ENCODE peak calls at places on chromosomes 16 and 17, in four cellular contexts. K is Peyer's patch, W is AG09309, X is breast epithelium. O is an unnamed sample.
A peak's percentile ranks its signal among the peaks of the same experiment; 100 is the strongest.

GRCh38 chr16:3243882-3244281 is 8.9 kb upstream of the ZNF200 start:
- DNase-seq in X (no peak), K (no peak), W (no peak), O (no peak)

GRCh38 chr17:42467889-42468288 is 9.2 kb downstream of the ATP6V0A1 start:
- DNase-seq in K (no peak), X (no peak), W (no peak), O (no peak)

GRCh38 chr16:82281544-82281943 is 111.5 kb upstream of the MPHOSPH6 start:
- DNase-seq in K (no peak), X (no peak), W (no peak), O (no peak)

GRCh38 chr17:57109393-57110151 is 24.5 kb downstream of the AKAP1 start:
- DNase-seq in K (no peak), W (no peak), X (no peak), O (no peak)

GRCh38 chr16:89084411-89084810 is 9.2 kb upstream of the ACSF3 start:
- DNase-seq in K (no peak), W (no peak), X (no peak), O (no peak)

GRCh38 chr16:10581507-10581906 is 1.1 kb upstream of the EMP2 start:
- DNase-seq in W (no peak), X (no peak), K (no peak), O (no peak)

GRCh38 chr17:73883175-73883574 is 238.9 kb upstream of the SDK2 start:
- DNase-seq in X (no peak), K (no peak), W (no peak), O (no peak)

GRCh38 chr17:47789611-47790520 is 31.7 kb downstream of the OSBPL7 start:
- DNase-seq in X (peak; percentile 59), W (no peak), K (peak; percentile 20), O (no peak)

GRCh38 chr17:75263051-75263450 is 1.4 kb downstream of the MRPS7 start:
- DNase-seq in W (no peak), X (no peak), K (no peak), O (no peak)

GRCh38 chr17:1947743-1948516 is 77.2 kb downstream of the RTN4RL1 start:
- DNase-seq in W (no peak), K (no peak), X (no peak), O (no peak)

GRCh38 chr17:51165680-51166197 is 472 bp upstream of the NME2 start:
- DNase-seq in X (no peak), K (peak; percentile 18), W (no peak), O (no peak)

GRCh38 chr17:48055531-48056245 is 7.5 kb downstream of the NFE2L1 start:
- DNase-seq in X (no peak), K (no peak), W (peak; percentile 91), O (no peak)

GRCh38 chr16:592518-593306 is 2.8 kb downstream of the RAB40C start:
- DNase-seq in X (no peak), W (no peak), K (no peak), O (no peak)

GRCh38 chr17:72726936-72727335 is 365.6 kb downstream of the SLC39A11 start:
- DNase-seq in K (peak; percentile 54), W (no peak), X (no peak), O (no peak)

GRCh38 chr16:67562918-67563707 is 787 bp downstream of the CTCF start:
- DNase-seq in K (peak; percentile 59), X (no peak), W (no peak), O (no peak)

GRCh38 chr17:62792122-62792800 is 15.9 kb downstream of the MARCHF10 start:
- DNase-seq in W (peak; percentile 90), X (no peak), K (no peak), O (peak; percentile 69)

GRCh38 chr16:30983898-30984610 is 953 bp upstream of the HSD3B7 start:
- DNase-seq in W (no peak), X (no peak), K (no peak), O (no peak)

GRCh38 chr16:79534143-79534542 is 66.4 kb downstream of the MAF start:
- DNase-seq in W (no peak), K (no peak), X (no peak), O (no peak)

GRCh38 chr17:61217878-61218437 is 181.7 kb upstream of the TBX2 start:
- DNase-seq in X (no peak), W (no peak), K (no peak), O (no peak)

GRCh38 chr16:72877374-72878028 is 170.4 kb downstream of the ZFHX3 start:
- DNase-seq in W (peak; percentile 57), K (no peak), X (no peak), O (peak; percentile 86)

GRCh38 chr17:21689604-21690003 is 2.7 kb upstream of the KCNJ18 start:
- DNase-seq in X (no peak), W (peak; percentile 49), K (no peak), O (no peak)

GRCh38 chr17:68576811-68577551 is 24.2 kb downstream of the FAM20A start:
- DNase-seq in X (no peak), K (no peak), W (no peak), O (peak; percentile 63)

GRCh38 chr16:4373909-4374742 is 2.5 kb downstream of the VASN start:
- DNase-seq in W (peak; percentile 98), X (no peak), K (peak; percentile 25), O (no peak)

GRCh38 chr16:4377573-4378146 is 6.0 kb downstream of the VASN start:
- DNase-seq in W (no peak), X (no peak), K (no peak), O (no peak)

GRCh38 chr16:4376126-4376819 is 4.6 kb downstream of the VASN start:
- DNase-seq in K (no peak), W (no peak), X (peak; percentile 71), O (no peak)

GRCh38 chr16:4376820-4377572 is 5.3 kb downstream of the VASN start:
- DNase-seq in K (no peak), X (no peak), W (no peak), O (no peak)

DNA sequence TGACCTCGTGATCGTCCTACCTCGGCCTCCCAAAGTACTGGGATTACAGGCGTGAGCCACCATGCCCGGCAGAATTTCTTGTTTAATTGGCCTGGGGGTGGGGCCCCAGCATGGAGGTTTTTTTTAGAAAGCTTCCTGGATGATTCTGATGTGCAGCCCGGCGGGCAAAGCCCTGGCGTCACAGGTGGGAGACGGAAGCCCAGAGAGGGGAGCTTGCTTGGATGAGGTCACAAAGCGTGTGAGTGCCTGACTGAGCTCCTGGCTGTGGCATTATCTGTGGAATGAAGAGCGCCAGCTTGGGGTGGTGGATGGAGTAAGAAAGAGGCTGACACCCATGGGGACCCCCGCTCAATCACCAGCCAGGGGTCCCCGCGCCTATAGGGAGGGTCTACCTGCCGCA is 4.1 kb downstream of the VASN start:
- DNase-seq in K (no peak), W (no peak), X (no peak), O (no peak)
- H3K4me3 ChIP-seq in K (no peak overlapping the region), W (peak overlapping the region; percentile 36), X (peak overlapping the region; percentile 53), O (peak overlapping the region; percentile 24)

GRCh38 chr17:67157732-67158639 is 87.0 kb downstream of the HELZ start:
- DNase-seq in K (no peak), X (no peak), W (no peak), O (no peak)
- TF ChIP-seq CTCF in K (no peak), X (peak; percentile 11), W (peak; percentile 41), O (peak; percentile 31)

GRCh38 chr16:50069060-50069459 is 3.3 kb downstream of the HEATR3 start:
- DNase-seq in X (no peak), W (no peak), K (no peak), O (no peak)

GRCh38 chr16:50066482-50067289 is 916 bp downstream of the HEATR3 start:
- DNase-seq in X (no peak), K (no peak), W (no peak), O (no peak)

GRCh38 chr16:50071075-50071671 is 5.4 kb downstream of the HEATR3 start:
- DNase-seq in W (no peak), K (no peak), X (no peak), O (no peak)

GRCh38 chr16:50067290-50067853 is 1.6 kb downstream of the HEATR3 start:
- DNase-seq in W (peak; percentile 46), X (no peak), K (no peak), O (peak; percentile 48)

GRCh38 chr16:50068550-50068949 is 2.8 kb downstream of the HEATR3 start:
- DNase-seq in K (no peak), X (no peak), W (no peak), O (no peak)
- H3K4me3 ChIP-seq in K (no peak overlapping the region), X (no peak overlapping the region), W (no peak overlapping the region), O (no peak overlapping the region)

GRCh38 chr16:9378876-9379275 is 287.4 kb downstream of the HAPSTR1 start:
- DNase-seq in K (no peak), W (no peak), X (no peak), O (no peak)

GRCh38 chr16:9370071-9370491 is 278.6 kb downstream of the HAPSTR1 start:
- DNase-seq in X (no peak), W (no peak), K (no peak), O (no peak)

GRCh38 chr16:9374076-9374475 is 282.6 kb downstream of the HAPSTR1 start:
- DNase-seq in K (no peak), X (no peak), W (no peak), O (no peak)

GRCh38 chr16:9371713-9372448 is 280.4 kb downstream of the HAPSTR1 start:
- DNase-seq in X (no peak), K (no peak), W (no peak), O (no peak)

DNA sequence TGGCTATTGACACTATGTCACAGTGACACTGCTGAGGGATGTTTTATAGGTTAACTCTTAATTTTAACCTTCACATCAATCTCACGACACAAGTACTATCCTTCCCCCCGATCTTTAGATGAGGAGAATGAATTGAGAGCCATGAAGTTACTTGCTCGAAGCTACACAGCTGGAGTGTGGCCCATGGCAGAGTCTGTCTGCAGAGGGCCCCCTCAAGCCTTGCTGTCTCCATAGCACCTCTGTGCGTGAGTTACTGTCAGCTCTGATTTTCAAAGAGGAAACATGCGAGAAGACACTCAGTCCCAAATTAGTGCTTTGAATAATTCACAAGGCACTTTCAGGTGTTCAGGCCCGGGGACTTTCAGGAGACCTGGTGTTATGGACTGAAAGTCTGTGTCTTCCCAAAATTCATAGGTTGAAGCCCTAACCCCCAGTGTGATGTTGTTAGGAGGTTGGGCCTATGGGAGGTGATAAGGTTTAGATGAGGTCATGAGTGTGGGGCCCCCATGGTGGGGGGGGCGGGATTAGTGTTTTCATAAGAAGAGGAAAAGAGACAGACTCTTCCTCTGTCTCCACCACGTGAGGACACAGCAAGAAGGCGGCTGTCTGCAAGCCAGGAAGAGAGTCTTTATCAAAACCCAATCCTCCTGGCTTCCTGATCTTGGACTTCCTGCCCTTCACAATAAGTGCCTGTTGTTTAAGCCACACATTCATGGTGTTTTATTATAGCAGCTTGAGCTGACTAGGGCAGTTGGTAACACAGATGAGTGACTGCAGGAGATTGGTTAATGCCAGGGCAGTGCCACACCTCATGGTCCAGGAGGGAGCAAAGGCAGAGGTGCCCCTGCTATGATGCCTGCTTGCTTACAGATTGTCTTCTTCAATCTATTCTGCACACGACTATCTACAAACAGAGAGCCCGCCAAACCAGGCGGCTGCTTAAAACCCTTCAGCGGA is 281.8 kb downstream of the HAPSTR1 start:
- DNase-seq in K (no peak), W (no peak), X (no peak), O (no peak)
- TF ChIP-seq CTCF in K (no peak), W (no peak), X (no peak), O (no peak)

GRCh38 chr17:49132317-49132698 is 261 bp upstream of the B4GALNT2 start:
- DNase-seq in W (no peak), X (no peak), K (no peak), O (no peak)

GRCh38 chr17:49136335-49136734 is 3.8 kb downstream of the B4GALNT2 start:
- DNase-seq in K (no peak), X (no peak), W (no peak), O (no peak)

GRCh38 chr17:49130891-49131290 is 1.7 kb upstream of the B4GALNT2 start:
- DNase-seq in X (no peak), W (no peak), K (no peak), O (no peak)

GRCh38 chr17:49132699-49133364 is at the start of gene B4GALNT2:
- DNase-seq in X (no peak), W (no peak), K (no peak), O (no peak)
- H3K4me3 ChIP-seq in X (peak within 1 kb of the TSS; percentile 57), W (peak within 1 kb of the TSS; percentile 47), K (peak within 1 kb of the TSS; percentile 68), O (peak within 1 kb of the TSS; percentile 36)

O was measured in HFF-Myc.